ENCODE peak calls at places on chromosomes 1 and 21, in four cellular contexts. J, L, U and M are unnamed samples.

GRCh38 chr1:11178021-11179015 is 10.8 kb upstream of the ANGPTL7 start:
- DNase-seq in J (peak), L (no peak), U (no peak), M (peak)

GRCh38 chr1:244022301-244022700 is 28.8 kb upstream of the ZBTB18 start:
- DNase-seq in J (peak), L (no peak), U (no peak), M (peak)

GRCh38 chr21:16773206-16773605 is 739.6 kb upstream of the CXADR start:
- DNase-seq in J (peak), L (no peak), U (no peak), M (peak)

GRCh38 chr1:26387447-26387846 is 14.9 kb upstream of the ZNF683 start:
- DNase-seq in J (peak), L (no peak), U (no peak), M (peak)

GRCh38 chr1:165306543-165307434 is 49.7 kb downstream of the LMX1A start:
- DNase-seq in J (no peak), L (no peak), U (no peak), M (peak)

GRCh38 chr1:221912230-221912629 is 170.3 kb upstream of the DUSP10 start:
- DNase-seq in J (peak), L (no peak), U (no peak), M (no peak)

GRCh38 chr1:6580119-6580587 is 359 bp downstream of the ZBTB48 start:
- DNase-seq in J (no peak), L (no peak), U (no peak), M (no peak)

GRCh38 chr1:52748119-52748518 is 21.9 kb downstream of the ZYG11B start:
- DNase-seq in J (no peak), L (no peak), U (no peak), M (no peak)

GRCh38 chr1:154479764-154480421 is 22.1 kb upstream of the TDRD10 start:
- DNase-seq in J (peak), L (peak), U (no peak), M (peak)

GRCh38 chr21:37257526-37257966 is 9.6 kb downstream of the VPS26C start:
- DNase-seq in J (peak), L (no peak), U (no peak), M (no peak)

GRCh38 chr1:41175546-41175945 is 66.6 kb downstream of the SCMH1 start:
- DNase-seq in J (peak), L (no peak), U (no peak), M (no peak)

GRCh38 chr1:18893120-18893519 is 9.2 kb downstream of the ALDH4A1 start:
- DNase-seq in J (no peak), L (no peak), U (no peak), M (no peak)

GRCh38 chr1:241485554-241485992 is 34.0 kb downstream of the FH start:
- DNase-seq in J (peak), L (peak), U (no peak), M (peak)

GRCh38 chr1:229675396-229675795 is 49.3 kb downstream of the URB2 start:
- DNase-seq in J (no peak), L (no peak), U (no peak), M (no peak)

GRCh38 chr1:151593651-151594625 is 17.9 kb upstream of the SNX27 start:
- DNase-seq in J (no peak), L (peak), U (peak), M (peak)

GRCh38 chr1:64343105-64343960 is 126.6 kb upstream of the CACHD1 start:
- DNase-seq in J (peak), L (no peak), U (no peak), M (peak)

GRCh38 chr1:218112862-218113261 is 172.2 kb upstream of the RRP15 start:
- DNase-seq in J (no peak), L (no peak), U (no peak), M (no peak)

GRCh38 chr1:79928901-79929300 is 922.4 kb upstream of the ADGRL4 start:
- DNase-seq in J (no peak), L (no peak), U (no peak), M (peak)

GRCh38 chr1:19452221-19452663 is 33.1 kb downstream of the CAPZB start:
- DNase-seq in J (peak), L (no peak), U (no peak), M (no peak)

GRCh38 chr1:21219674-21220073 is 43.0 kb upstream of the EIF4G3 start:
- DNase-seq in J (no peak), L (no peak), U (no peak), M (no peak)

GRCh38 chr1:40736085-40736531 is 44.6 kb downstream of the NFYC start:
- DNase-seq in J (peak), L (no peak), U (no peak), M (peak)

GRCh38 chr1:6262570-6263420 is 1.9 kb upstream of the GPR153 start:
- DNase-seq in J (no peak), L (no peak), U (no peak), M (no peak)

GRCh38 chr1:164576311-164577271 is 17.6 kb downstream of the PBX1 start:
- DNase-seq in J (peak), L (peak), U (no peak), M (peak)

GRCh38 chr1:102897537-102897936 is 210.8 kb downstream of the COL11A1 start:
- DNase-seq in J (peak), L (no peak), U (no peak), M (no peak)

GRCh38 chr1:201346337-201346939 is 31.0 kb downstream of the TNNT2 start:
- DNase-seq in J (peak), L (peak), U (no peak), M (peak)

GRCh38 chr1:98441281-98441680 is 220.2 kb upstream of the SNX7 start:
- DNase-seq in J (no peak), L (no peak), U (no peak), M (no peak)

GRCh38 chr1:38735651-38736161 is 123.9 kb downstream of the RRAGC start:
- DNase-seq in J (peak), L (no peak), U (no peak), M (no peak)

GRCh38 chr1:94552071-94552586 is 10.6 kb upstream of the F3 start:
- DNase-seq in J (peak), L (no peak), U (no peak), M (peak)

GRCh38 chr1:206507395-206508129 is at the start of gene RASSF5:
- DNase-seq in J (peak), L (peak), U (peak), M (peak)

GRCh38 chr1:206508130-206508884 is 976 bp downstream of the RASSF5 start:
- DNase-seq in J (no peak), L (no peak), U (no peak), M (no peak)

GRCh38 chr1:206505702-206506375 is 1.5 kb upstream of the RASSF5 start:
- DNase-seq in J (peak), L (no peak), U (no peak), M (peak)

GRCh38 chr1:206506803-206507394 is 432 bp upstream of the RASSF5 start:
- DNase-seq in J (no peak), L (no peak), U (no peak), M (no peak)

DNA sequence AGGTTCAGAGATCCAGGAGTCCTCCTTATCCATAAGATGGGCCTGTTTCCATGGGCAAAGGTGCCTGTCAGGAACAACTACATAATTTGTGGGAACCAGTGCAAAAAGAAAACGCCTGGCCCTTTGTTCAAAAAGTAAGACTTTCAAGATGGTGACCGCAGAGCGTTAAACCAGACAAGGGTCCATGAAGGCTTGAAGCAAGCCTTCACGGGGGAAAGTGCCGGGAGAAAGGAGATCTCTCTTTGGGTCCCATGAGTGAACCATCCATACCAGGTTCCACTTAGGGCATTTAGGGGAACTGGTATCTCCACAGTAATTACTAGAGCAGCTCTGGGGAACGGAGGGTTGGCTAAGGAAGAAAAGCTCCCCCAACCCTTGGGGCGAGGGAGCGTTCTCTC is 927 bp upstream of the RASSF5 start:
- DNase-seq in J (no peak), L (no peak), U (no peak), M (no peak)
- H3K4me2 ChIP-seq in J (no peak), L (peak), U (peak), M (no peak)

GRCh38 chr1:119080586-119080985 is 59.9 kb downstream of the WARS2 start:
- DNase-seq in J (peak), L (peak), U (peak), M (peak)
- H3K27ac ChIP-seq in J (no peak), L (no peak), U (no peak), M (peak)

DNA sequence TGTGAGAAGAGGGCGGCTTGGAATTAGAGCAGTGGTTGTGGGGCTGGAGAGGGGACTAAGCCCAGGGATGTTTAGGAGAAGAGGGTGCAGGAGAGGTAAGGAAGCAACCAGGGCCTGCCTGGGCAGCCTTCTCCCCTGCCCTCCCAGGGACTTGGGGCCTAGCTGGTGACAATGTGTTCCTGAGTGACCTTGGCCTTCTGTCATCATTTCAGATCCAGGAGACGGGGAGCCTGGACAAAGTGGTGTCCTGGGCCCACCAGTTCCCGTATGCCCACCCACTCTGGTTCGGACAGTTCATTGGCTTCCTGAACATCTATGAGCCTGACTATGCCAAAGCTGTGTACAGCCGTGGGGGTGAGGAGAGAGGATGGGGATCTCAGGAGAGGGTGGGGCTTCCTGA is 11.8 kb downstream of the CYP4B1 start:
- DNase-seq in J (no peak), L (no peak), U (no peak), M (no peak)
- H3K56ac ChIP-seq in J (no peak), L (no peak), U (no peak), M (no peak)

GRCh38 chr1:199747984-199748383 is 279.5 kb upstream of the NR5A2 start:
- DNase-seq in J (no peak), L (peak), U (peak), M (peak)
- H3K4me2 ChIP-seq in J (no peak), L (peak), U (peak), M (no peak)

DNA sequence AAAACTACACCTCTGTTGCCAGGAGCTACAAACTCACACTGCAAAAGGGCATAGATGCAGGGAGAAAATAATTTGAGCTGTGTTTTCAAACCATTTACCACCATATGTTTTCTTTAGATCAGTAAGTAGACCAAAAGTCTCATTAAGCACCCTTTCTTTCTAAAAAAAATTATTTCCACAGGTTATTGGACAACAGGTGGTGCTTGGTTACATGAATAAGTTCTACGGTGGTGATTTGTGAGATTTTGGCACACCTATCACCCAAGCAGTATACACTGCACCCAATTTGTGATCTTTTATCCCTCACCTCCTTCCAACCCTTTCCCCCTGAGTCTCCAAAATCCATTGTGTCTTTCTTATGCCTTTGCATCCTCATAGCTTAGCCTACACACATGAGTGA is 21.1 kb downstream of the MAP10 start:
- DNase-seq in J (no peak), L (no peak), U (no peak), M (no peak)
- H3K27ac ChIP-seq in J (no peak), L (no peak), U (no peak), M (no peak)

GRCh38 chr1:234405676-234406075 is 32.4 kb downstream of the COA6 start:
- DNase-seq in J (no peak), L (no peak), U (no peak), M (no peak)
- H3K56ac ChIP-seq in J (no peak), L (no peak), U (no peak), M (no peak)

DNA sequence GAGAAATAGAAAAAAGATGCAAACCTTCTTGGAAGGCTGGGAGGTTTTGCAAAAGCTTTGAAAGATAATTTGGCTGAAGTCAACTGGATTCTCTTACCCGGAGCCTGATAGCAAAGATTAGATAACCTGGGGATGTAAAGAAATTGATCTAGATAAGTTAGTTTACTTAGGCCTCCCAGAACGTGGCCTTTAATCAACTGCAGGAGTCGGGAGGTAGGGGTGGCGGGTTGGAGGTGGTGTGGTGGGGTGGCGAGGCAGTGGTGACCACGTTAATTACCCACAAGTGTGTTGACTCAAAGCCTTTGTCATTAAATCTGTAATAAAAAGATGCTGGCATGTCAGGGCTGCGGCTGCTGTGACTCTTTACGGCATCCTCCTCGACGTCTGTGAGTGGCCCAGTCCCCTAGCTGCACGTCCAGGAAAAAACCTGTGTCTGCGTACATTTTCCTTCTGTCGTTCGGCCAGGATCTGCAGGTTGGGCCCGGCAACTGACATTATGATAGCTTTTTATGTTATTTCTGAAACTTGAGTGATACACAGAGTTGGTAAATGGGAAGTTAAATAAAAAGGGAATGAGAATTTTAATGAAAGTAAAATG is 51.1 kb upstream of the B3GALT2 start:
- DNase-seq in J (no peak), L (no peak), U (no peak), M (peak)
- H3K4me2 ChIP-seq in J (no peak), L (no peak), U (no peak), M (no peak)